ENCODE peak calls at places on chromosomes 6 and 20, in five cellular contexts. One of them, this sample, is unnamed.

GRCh38 chr6:75204222-75204958 is 1.5 kb downstream of the COL12A1 start:
- DNase-seq in right atrium auricular region: peak; percentile 86
- DNase-seq in neural crest cell: peak; percentile 70
- DNase-seq in neural progenitor cell: peak; percentile 86
- DNase-seq in heart left ventricle: no peak
- DNase-seq in this sample: no peak

GRCh38 chr6:36848658-36849441 is 9.6 kb upstream of the CPNE5 start:
- DNase-seq in right atrium auricular region: no peak
- DNase-seq in neural crest cell: peak; percentile 52
- DNase-seq in neural progenitor cell: peak; percentile 91
- DNase-seq in heart left ventricle: peak; percentile 78
- DNase-seq in this sample: no peak

GRCh38 chr6:38346291-38347079 is 293.2 kb downstream of the BTBD9 start:
- DNase-seq in right atrium auricular region: no peak
- DNase-seq in neural crest cell: no peak
- DNase-seq in heart left ventricle: no peak
- DNase-seq in neural progenitor cell: no peak
- DNase-seq in this sample: no peak

GRCh38 chr6:7124631-7125030 is 16.9 kb downstream of the RREB1 start:
- DNase-seq in right atrium auricular region: peak; percentile 23
- DNase-seq in neural crest cell: no peak
- DNase-seq in heart left ventricle: no peak
- DNase-seq in neural progenitor cell: no peak
- DNase-seq in this sample: no peak

GRCh38 chr20:39072653-39073052 is 110.5 kb downstream of the DHX35 start:
- DNase-seq in right atrium auricular region: no peak
- DNase-seq in neural crest cell: no peak
- DNase-seq in neural progenitor cell: no peak
- DNase-seq in heart left ventricle: no peak
- DNase-seq in this sample: no peak

GRCh38 chr20:2986466-2986865 is 57.0 kb upstream of the GNRH2 start:
- DNase-seq in heart left ventricle: no peak
- DNase-seq in neural crest cell: no peak
- DNase-seq in right atrium auricular region: no peak
- DNase-seq in neural progenitor cell: no peak
- DNase-seq in this sample: peak; percentile 78

GRCh38 chr6:13355969-13356368 is 27.6 kb upstream of the TBC1D7 start:
- DNase-seq in heart left ventricle: no peak
- DNase-seq in right atrium auricular region: no peak
- DNase-seq in neural progenitor cell: no peak
- DNase-seq in neural crest cell: no peak
- DNase-seq in this sample: no peak

GRCh38 chr6:46221221-46221793 is 50.5 kb upstream of the ENPP5 start:
- DNase-seq in right atrium auricular region: no peak
- DNase-seq in neural crest cell: no peak
- DNase-seq in heart left ventricle: no peak
- DNase-seq in neural progenitor cell: peak; percentile 64
- DNase-seq in this sample: no peak

GRCh38 chr6:150301871-150302800 is 66.7 kb upstream of the IYD start:
- DNase-seq in neural progenitor cell: no peak
- DNase-seq in heart left ventricle: no peak
- DNase-seq in right atrium auricular region: no peak
- DNase-seq in neural crest cell: no peak
- DNase-seq in this sample: no peak

GRCh38 chr20:14562976-14563375 is 225.6 kb upstream of the FLRT3 start:
- DNase-seq in neural progenitor cell: no peak
- DNase-seq in right atrium auricular region: no peak
- DNase-seq in heart left ventricle: no peak
- DNase-seq in neural crest cell: no peak
- DNase-seq in this sample: no peak

GRCh38 chr6:551405-551804 is 105.5 kb downstream of the HUS1B start:
- DNase-seq in neural crest cell: no peak
- DNase-seq in right atrium auricular region: no peak
- DNase-seq in heart left ventricle: no peak
- DNase-seq in neural progenitor cell: peak; percentile 70
- DNase-seq in this sample: no peak

GRCh38 chr6:120384671-120385070 is 949.6 kb downstream of the TBC1D32 start:
- DNase-seq in heart left ventricle: no peak
- DNase-seq in neural crest cell: no peak
- DNase-seq in right atrium auricular region: no peak
- DNase-seq in neural progenitor cell: no peak
- DNase-seq in this sample: no peak

GRCh38 chr20:63082308-63082938 is 75.7 kb upstream of the BHLHE23 start:
- DNase-seq in neural progenitor cell: peak; percentile 90
- DNase-seq in heart left ventricle: peak; percentile 71
- DNase-seq in right atrium auricular region: no peak
- DNase-seq in neural crest cell: peak; percentile 80
- DNase-seq in this sample: no peak

GRCh38 chr6:130837067-130837466 is 9.9 kb downstream of the SMLR1 start:
- DNase-seq in heart left ventricle: no peak
- DNase-seq in neural crest cell: no peak
- DNase-seq in right atrium auricular region: no peak
- DNase-seq in neural progenitor cell: no peak
- DNase-seq in this sample: no peak

GRCh38 chr6:138250513-138251247 is 32.4 kb upstream of the PBOV1 start:
- DNase-seq in heart left ventricle: no peak
- DNase-seq in neural crest cell: no peak
- DNase-seq in right atrium auricular region: peak; percentile 83
- DNase-seq in neural progenitor cell: no peak
- DNase-seq in this sample: no peak

GRCh38 chr6:41966961-41967311 is 25.3 kb upstream of the CCND3 start:
- DNase-seq in neural progenitor cell: peak; percentile 22
- DNase-seq in heart left ventricle: no peak
- DNase-seq in neural crest cell: no peak
- DNase-seq in right atrium auricular region: no peak
- DNase-seq in this sample: no peak

GRCh38 chr6:6629416-6629815 is 40.9 kb downstream of the LY86 start:
- DNase-seq in neural progenitor cell: no peak
- DNase-seq in heart left ventricle: no peak
- DNase-seq in neural crest cell: no peak
- DNase-seq in right atrium auricular region: no peak
- DNase-seq in this sample: no peak

GRCh38 chr6:138198430-138199091 is 19.7 kb downstream of the PBOV1 start:
- DNase-seq in neural progenitor cell: no peak
- DNase-seq in heart left ventricle: no peak
- DNase-seq in right atrium auricular region: no peak
- DNase-seq in neural crest cell: no peak
- DNase-seq in this sample: no peak

GRCh38 chr20:59632426-59633113 is 28.2 kb downstream of the PHACTR3 start:
- DNase-seq in neural crest cell: no peak
- DNase-seq in heart left ventricle: no peak
- DNase-seq in neural progenitor cell: no peak
- DNase-seq in right atrium auricular region: peak; percentile 26
- DNase-seq in this sample: no peak

GRCh38 chr6:164478426-164478825 is 831.0 kb downstream of the C6orf118 start:
- DNase-seq in neural crest cell: no peak
- DNase-seq in heart left ventricle: no peak
- DNase-seq in right atrium auricular region: no peak
- DNase-seq in neural progenitor cell: peak; percentile 8
- DNase-seq in this sample: no peak
- TF ChIP-seq CTCF in neural crest cell: no peak
- TF ChIP-seq CTCF in heart left ventricle: no peak
- TF ChIP-seq CTCF in right atrium auricular region: no peak
- TF ChIP-seq CTCF in neural progenitor cell: no peak
- TF ChIP-seq CTCF in this sample: no peak

GRCh38 chr6:31008165-31008564 is 2.1 kb upstream of the MUC22 start:
- DNase-seq in right atrium auricular region: no peak
- DNase-seq in heart left ventricle: no peak
- DNase-seq in neural crest cell: no peak
- DNase-seq in neural progenitor cell: no peak
- DNase-seq in this sample: no peak
- TF ChIP-seq CTCF in right atrium auricular region: no peak
- TF ChIP-seq CTCF in heart left ventricle: no peak
- TF ChIP-seq CTCF in neural crest cell: no peak
- TF ChIP-seq CTCF in neural progenitor cell: peak; percentile 13
- TF ChIP-seq CTCF in this sample: no peak

GRCh38 chr6:157898169-157898568 is 75.1 kb downstream of the SNX9 start:
- DNase-seq in neural progenitor cell: peak; percentile 18
- DNase-seq in right atrium auricular region: no peak
- DNase-seq in heart left ventricle: no peak
- DNase-seq in neural crest cell: no peak
- DNase-seq in this sample: no peak
- TF ChIP-seq CTCF in neural progenitor cell: peak; percentile 30
- TF ChIP-seq CTCF in right atrium auricular region: no peak
- TF ChIP-seq CTCF in heart left ventricle: peak; percentile 42
- TF ChIP-seq CTCF in neural crest cell: no peak
- TF ChIP-seq CTCF in this sample: no peak

DNA sequence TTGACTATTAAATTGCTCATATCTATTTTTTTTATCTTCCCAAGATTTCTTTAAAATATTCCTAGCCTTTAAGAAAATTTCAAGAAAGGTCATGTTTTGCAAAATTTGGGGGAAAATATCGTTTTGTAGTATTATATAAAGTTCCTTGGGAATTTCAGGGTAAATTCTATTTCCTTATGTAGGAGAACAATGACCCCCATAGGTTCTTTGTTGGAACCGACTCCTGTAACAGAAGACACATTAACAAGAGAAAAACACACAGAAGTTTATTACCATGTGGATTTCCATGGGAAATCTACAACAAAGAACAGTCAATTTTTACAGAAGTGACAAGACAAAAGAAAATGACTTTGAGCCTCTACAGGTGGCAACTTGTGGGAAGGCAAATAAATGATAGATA is 68.1 kb downstream of the ADGB start:
- DNase-seq in right atrium auricular region: no peak
- DNase-seq in neural crest cell: no peak
- DNase-seq in neural progenitor cell: no peak
- DNase-seq in heart left ventricle: no peak
- DNase-seq in this sample: no peak
- TF ChIP-seq CTCF in right atrium auricular region: no peak
- TF ChIP-seq CTCF in neural crest cell: no peak
- TF ChIP-seq CTCF in neural progenitor cell: peak; percentile 10
- TF ChIP-seq CTCF in heart left ventricle: no peak
- TF ChIP-seq CTCF in this sample: no peak

This sample was measured in HL-60.